ENCODE peak calls at places on chromosomes 16 and 17, in nine cellular contexts. Q is astrocyte, T is AG09309, X is adrenal gland, M is colonic mucosa, A is cardiac fibroblast, L is endothelial cell, B is dorsolateral prefrontal cortex, F is neural crest cell. H is an unnamed sample.

GRCh38 chr16:89668790-89669158 is 11.1 kb downstream of the SPATA33 start:
- DNase-seq in Q (no peak), T (no peak), X (no peak), M (no peak), A (no peak), L (no peak), B (no peak), F (no peak), H (no peak)

GRCh38 chr16:3587547-3588110 is 10.4 kb upstream of the NLRC3 start:
- DNase-seq in Q (no peak), T (no peak), X (no peak), M (no peak), A (no peak), L (no peak), B (no peak), F (no peak), H (no peak)

GRCh38 chr17:846901-847777 is 65.0 kb downstream of the MRM3 start:
- DNase-seq in Q (peak), T (no peak), X (no peak), M (no peak), A (no peak), L (no peak), B (no peak), F (no peak), H (no peak)

GRCh38 chr17:30368896-30369720 is 9.6 kb upstream of the CPD start:
- DNase-seq in Q (no peak), T (no peak), X (no peak), M (no peak), A (no peak), L (no peak), B (no peak), F (no peak), H (no peak)

GRCh38 chr17:81397314-81398169 is 2.3 kb downstream of the BAHCC1 start:
- DNase-seq in Q (no peak), T (no peak), X (no peak), M (peak), A (peak), L (peak), B (no peak), F (peak), H (no peak)

GRCh38 chr17:78965369-78965982 is 14.2 kb downstream of the LGALS3BP start:
- DNase-seq in Q (no peak), T (no peak), X (no peak), M (no peak), A (no peak), L (no peak), B (no peak), F (no peak), H (no peak)

GRCh38 chr17:43732961-43733360 is 25.6 kb downstream of the SOST start:
- DNase-seq in Q (peak), T (peak), X (no peak), M (no peak), A (peak), L (no peak), B (no peak), F (no peak), H (no peak)

GRCh38 chr16:66129196-66129595 is 237.3 kb upstream of the CDH5 start:
- DNase-seq in Q (no peak), T (no peak), X (no peak), M (no peak), A (no peak), L (no peak), B (no peak), F (no peak), H (no peak)

GRCh38 chr16:4313563-4314531 is 2.0 kb upstream of the GLIS2 start:
- DNase-seq in Q (no peak), T (no peak), X (peak), M (peak), A (peak), L (peak), B (no peak), F (peak), H (no peak)

GRCh38 chr16:80837421-80838263 is 33.2 kb upstream of the CDYL2 start:
- DNase-seq in Q (no peak), T (no peak), X (no peak), M (no peak), A (no peak), L (no peak), B (no peak), F (no peak), H (no peak)

GRCh38 chr16:58267524-58268243 is 27.1 kb downstream of the PRSS54 start:
- DNase-seq in Q (no peak), T (no peak), X (no peak), M (peak), A (no peak), L (no peak), B (no peak), F (no peak), H (no peak)

GRCh38 chr16:69329369-69330285 is 761 bp downstream of the PDF start:
- DNase-seq in Q (no peak), T (no peak), X (peak), M (peak), A (no peak), L (peak), B (peak), F (no peak), H (no peak)

GRCh38 chr16:57721356-57721755 is 14.2 kb upstream of the KATNB1 start:
- DNase-seq in Q (no peak), T (no peak), X (no peak), M (no peak), A (no peak), L (no peak), B (no peak), F (no peak), H (no peak)

GRCh38 chr16:85931596-85932402 is 32.8 kb downstream of the IRF8 start:
- DNase-seq in Q (no peak), T (no peak), X (no peak), M (no peak), A (no peak), L (no peak), B (no peak), F (no peak), H (no peak)
- TF ChIP-seq CTCF in Q (no peak), T (no peak), X (no peak), M (no peak), A (no peak), L (no peak), B (no peak), F (no peak), H (no peak)

DNA sequence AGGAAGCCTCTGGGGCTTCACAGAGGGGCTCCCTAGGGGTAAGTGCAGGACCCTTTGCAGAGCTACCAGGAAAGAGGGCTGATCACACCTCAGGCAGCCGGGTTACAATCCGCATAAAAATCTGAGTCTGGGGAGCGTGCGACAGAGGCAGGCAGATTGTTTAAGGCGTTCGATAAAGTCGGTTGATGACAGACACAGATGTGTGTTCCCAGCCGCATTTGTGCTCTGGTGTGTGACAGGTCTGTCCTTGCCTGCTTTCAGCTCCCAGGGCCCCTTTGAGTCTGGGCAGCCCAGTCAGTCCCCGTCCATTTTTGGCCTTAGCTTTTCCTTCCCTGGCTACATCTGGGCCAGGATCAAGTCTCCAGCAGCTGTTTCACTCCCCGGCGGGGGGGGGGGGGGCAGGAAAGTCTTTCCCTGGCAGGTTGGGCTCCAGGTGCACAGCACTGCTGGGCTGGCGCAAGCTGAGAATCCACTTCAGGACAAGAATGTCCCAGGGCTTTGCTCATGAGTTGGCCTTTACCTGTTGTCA is 1.3 kb upstream of the ZACN start:
- DNase-seq in Q (no peak), T (no peak), X (no peak), M (no peak), A (no peak), L (no peak), B (no peak), F (peak), H (no peak)
- TF ChIP-seq CTCF in Q (no peak), T (no peak), X (no peak), M (no peak), A (no peak), L (no peak), B (no peak), F (no peak), H (no peak)

GRCh38 chr16:47643610-47644009 is 182.5 kb downstream of the PHKB start:
- DNase-seq in Q (peak), T (no peak), X (no peak), M (no peak), A (no peak), L (no peak), B (no peak), F (no peak), H (no peak)

GRCh38 chr16:47644661-47645060 is 183.5 kb downstream of the PHKB start:
- DNase-seq in Q (no peak), T (peak), X (no peak), M (no peak), A (peak), L (no peak), B (no peak), F (no peak), H (no peak)

GRCh38 chr16:47644166-47644565 is 183.0 kb downstream of the PHKB start:
- DNase-seq in Q (peak), T (peak), X (peak), M (no peak), A (peak), L (no peak), B (no peak), F (no peak), H (no peak)

GRCh38 chr16:47646914-47647313 is 185.8 kb downstream of the PHKB start:
- DNase-seq in Q (no peak), T (no peak), X (no peak), M (no peak), A (no peak), L (no peak), B (no peak), F (no peak), H (no peak)
- TF ChIP-seq CTCF in Q (no peak), T (no peak), X (no peak), M (no peak), A (no peak), L (no peak), B (no peak), F (no peak), H (no peak)

GRCh38 chr16:28937222-28937876 is 5.6 kb downstream of the CD19 start:
- DNase-seq in Q (no peak), T (no peak), X (no peak), M (no peak), A (no peak), L (no peak), B (no peak), F (no peak), H (no peak)
- TF ChIP-seq CTCF in Q (no peak), T (no peak), X (no peak), M (no peak), A (no peak), L (no peak), B (no peak), F (no peak), H (no peak)

GRCh38 chr16:398551-399277 is 1.7 kb downstream of the NME4 start:
- DNase-seq in Q (no peak), T (no peak), X (no peak), M (no peak), A (no peak), L (no peak), B (no peak), F (no peak), H (no peak)

GRCh38 chr16:397135-397661 is at the start of gene NME4:
- DNase-seq in Q (no peak), T (no peak), X (peak), M (no peak), A (peak), L (peak), B (no peak), F (peak), H (no peak)

GRCh38 chr16:396605-397004 is 394 bp upstream of the NME4 start:
- DNase-seq in Q (peak), T (no peak), X (peak), M (no peak), A (peak), L (peak), B (no peak), F (peak), H (no peak)

GRCh38 chr16:399278-400019 is 2.2 kb upstream of the DECR2 start:
- DNase-seq in Q (no peak), T (no peak), X (no peak), M (no peak), A (no peak), L (no peak), B (no peak), F (no peak), H (no peak)

GRCh38 chr16:397736-398332 is 835 bp downstream of the NME4 start:
- DNase-seq in Q (peak), T (no peak), X (peak), M (peak), A (peak), L (peak), B (peak), F (peak), H (peak)
- TF ChIP-seq CTCF in Q (no peak), T (peak), X (peak), M (peak), A (peak), L (no peak), B (no peak), F (peak), H (no peak)

H was measured in coronary artery.